ENCODE peak calls at places on chromosomes 3 and 15, in five cellular contexts. N is tibial nerve, G is HepG2, Q is transverse colon, W is K562. U is an unnamed sample. For H3K4me1, the result is how much of the 10 kb centered on the place peaks cover.

GRCh38 chr3:123635717-123636116 is 50.9 kb upstream of the HACD2 start:
- DNase-seq in N (no peak), G (no peak), Q (no peak), W (no peak), U (no peak)

GRCh38 chr3:82133070-82133606 is 371.7 kb upstream of the GBE1 start:
- DNase-seq in N (peak), G (peak), Q (peak), W (peak), U (no peak)

GRCh38 chr3:148329481-148330220 is 368.1 kb upstream of the AGTR1 start:
- DNase-seq in N (no peak), G (no peak), Q (no peak), W (no peak), U (no peak)

GRCh38 chr15:22778796-22779195 is 7.6 kb upstream of the NIPA1 start:
- DNase-seq in N (no peak), G (no peak), Q (no peak), W (no peak), U (no peak)

GRCh38 chr3:154972951-154973350 is 107.2 kb upstream of the MME start:
- DNase-seq in N (no peak), G (no peak), Q (no peak), W (no peak), U (no peak)

GRCh38 chr3:178302966-178303930 is 233.0 kb upstream of the KCNMB2 start:
- DNase-seq in N (no peak), G (no peak), Q (no peak), W (no peak), U (no peak)

GRCh38 chr3:22982981-22983582 is 220.0 kb upstream of the UBE2E2 start:
- DNase-seq in N (no peak), G (no peak), Q (no peak), W (no peak), U (no peak)

GRCh38 chr3:160796813-160797164 is 40.8 kb downstream of the PPM1L start:
- DNase-seq in N (no peak), G (peak), Q (no peak), W (no peak), U (no peak)

GRCh38 chr3:96430019-96430541 is 384.3 kb upstream of the EPHA6 start:
- DNase-seq in N (no peak), G (no peak), Q (no peak), W (no peak), U (no peak)

GRCh38 chr15:73688455-73688854 is 4.3 kb downstream of the CD276 start:
- DNase-seq in N (no peak), G (no peak), Q (no peak), W (no peak), U (peak)

GRCh38 chr15:100997442-100997841 is 78.3 kb downstream of the LRRK1 start:
- DNase-seq in N (no peak), G (no peak), Q (no peak), W (no peak), U (no peak)

GRCh38 chr3:126365351-126366274 is 8.4 kb upstream of the KLF15 start:
- DNase-seq in N (peak), G (no peak), Q (peak), W (no peak), U (no peak)

GRCh38 chr3:23389089-23389488 is 186.0 kb downstream of the UBE2E2 start:
- DNase-seq in N (no peak), G (no peak), Q (peak), W (no peak), U (no peak)

GRCh38 chr15:58546066-58546591 is 114.3 kb downstream of the LIPC start:
- DNase-seq in N (no peak), G (no peak), Q (no peak), W (no peak), U (no peak)

GRCh38 chr3:152198655-152199054 is 70.1 kb upstream of the MBNL1 start:
- DNase-seq in N (no peak), G (no peak), Q (no peak), W (no peak), U (no peak)

GRCh38 chr3:111454551-111454950 is 87.4 kb upstream of the CD96 start:
- DNase-seq in N (no peak), G (no peak), Q (no peak), W (no peak), U (no peak)
- TF ChIP-seq EP300 in N (no peak), G (no peak), Q (no peak), W (no peak), U (no peak)

GRCh38 chr15:79858469-79858868 is 38.3 kb downstream of the MTHFS start:
- DNase-seq in N (no peak), G (no peak), Q (no peak), W (no peak), U (no peak)

GRCh38 chr15:79849789-79850188 is 47.0 kb downstream of the MTHFS start:
- DNase-seq in N (no peak), G (peak), Q (no peak), W (peak), U (no peak)

GRCh38 chr15:79853492-79854328 is 43.1 kb downstream of the MTHFS start:
- DNase-seq in N (peak), G (peak), Q (peak), W (peak), U (no peak)
- H3K4me3 ChIP-seq in N (no peak), G (no peak), Q (no peak), W (no peak), U (no peak)

GRCh38 chr15:81257435-81257834 is 60.8 kb downstream of the IL16 start:
- DNase-seq in N (no peak), G (no peak), Q (no peak), W (no peak), U (no peak)

GRCh38 chr15:81261172-81261808 is 62.7 kb downstream of the STARD5 start:
- DNase-seq in N (no peak), G (no peak), Q (no peak), W (no peak), U (no peak)

GRCh38 chr15:81256916-81257315 is 60.2 kb downstream of the IL16 start:
- DNase-seq in N (no peak), G (no peak), Q (no peak), W (no peak), U (no peak)

GRCh38 chr15:81258455-81258854 is 61.8 kb downstream of the IL16 start:
- DNase-seq in N (no peak), G (no peak), Q (no peak), W (no peak), U (no peak)

GRCh38 chr15:81259791-81260190 is 63.1 kb downstream of the IL16 start:
- DNase-seq in N (no peak), G (no peak), Q (no peak), W (no peak), U (no peak)
- H3K4me1 ChIP-seq in N (under half), G (under half), Q (under half), W (under half), U (under half)

DNA sequence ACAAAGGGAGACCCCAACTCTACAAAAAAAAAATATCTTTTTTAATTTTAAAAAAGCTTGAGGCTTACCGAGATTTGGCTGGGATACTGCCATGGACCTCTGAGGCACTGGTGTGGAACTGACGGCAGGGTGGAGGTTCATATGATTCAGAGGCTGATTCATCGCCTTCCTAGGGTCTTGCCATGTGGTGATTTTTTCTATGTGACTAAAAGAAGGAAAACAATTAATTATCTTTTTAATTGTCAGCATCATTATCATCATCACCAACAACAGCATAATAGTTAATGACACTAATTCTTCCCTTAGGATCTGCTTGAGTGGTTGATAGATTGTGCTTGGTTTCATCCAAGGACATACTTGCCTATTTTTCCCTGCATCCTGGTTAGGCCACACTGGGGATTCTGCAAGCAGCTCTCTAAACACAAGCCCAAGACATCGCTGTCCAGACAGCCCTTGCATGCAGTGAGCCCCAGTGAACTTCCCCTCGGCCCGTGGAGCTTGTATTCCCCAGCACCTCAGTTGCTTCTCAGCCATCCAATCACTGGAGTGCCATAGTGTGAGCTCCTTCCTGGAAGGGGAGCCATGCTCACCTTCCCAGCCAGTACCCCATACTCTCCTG is 84.9 kb downstream of the WWTR1 start:
- DNase-seq in N (no peak), G (no peak), Q (no peak), W (no peak), U (no peak)
- TF ChIP-seq EP300 in N (no peak), G (no peak), Q (no peak), W (no peak), U (no peak)

U was measured in suprapubic skin.